ENCODE peak calls at places on chromosomes 11 and 22, in four cellular contexts. H is EH, Z is cardiac fibroblast, O is amniotic stem cell. M is an unnamed sample.

GRCh38 chr11:86515297-86516094 is 140.8 kb downstream of the CCDC81 start:
- DNase-seq in H (peak), Z (peak), O (peak), M (peak)

GRCh38 chr11:72753341-72754148 is 1.3 kb upstream of the ARAP1 start:
- DNase-seq in H (no peak), Z (no peak), O (no peak), M (no peak)

GRCh38 chr22:46586531-46587011 is 33.6 kb upstream of the GRAMD4 start:
- DNase-seq in H (no peak), Z (no peak), O (no peak), M (no peak)

GRCh38 chr11:49208006-49208721 is at the start of gene FOLH1:
- DNase-seq in H (no peak), Z (peak), O (no peak), M (no peak)

GRCh38 chr11:69605737-69606526 is 35.0 kb upstream of the CCND1 start:
- DNase-seq in H (no peak), Z (no peak), O (no peak), M (no peak)

GRCh38 chr11:121448431-121448941 is 3.6 kb upstream of the SORL1 start:
- DNase-seq in H (no peak), Z (no peak), O (no peak), M (no peak)

GRCh38 chr11:119320593-119321524 is 3.9 kb upstream of the MCAM start:
- DNase-seq in H (peak), Z (peak), O (no peak), M (no peak)

GRCh38 chr11:46850829-46851380 is 4.8 kb upstream of the CKAP5 start:
- DNase-seq in H (no peak), Z (no peak), O (no peak), M (no peak)

GRCh38 chr22:41857160-41857859 is 24.4 kb downstream of the SREBF2 start:
- DNase-seq in H (peak), Z (peak), O (no peak), M (no peak)

GRCh38 chr11:99693941-99694492 is 673.3 kb downstream of the CNTN5 start:
- DNase-seq in H (no peak), Z (peak), O (no peak), M (no peak)

GRCh38 chr22:37091986-37092385 is 17.5 kb downstream of the TMPRSS6 start:
- DNase-seq in H (no peak), Z (no peak), O (no peak), M (no peak)

M was measured in GM04504.